ENCODE peak calls at places on chromosome 11, in five cellular contexts. P is IMR-90, E is H1, M is neural progenitor cell, C is astrocyte. I is an unnamed sample.

GRCh38 chr11:1871531-1871930 is 18.6 kb downstream of the LSP1 start:
- DNase-seq in P (no peak), E (no peak), M (peak), C (no peak), I (no peak)

GRCh38 chr11:119056397-119056999 is 507 bp downstream of the HYOU1 start:
- DNase-seq in P (peak), E (peak), M (peak), C (no peak), I (peak)

GRCh38 chr11:12359761-12360160 is 17.6 kb upstream of the PARVA start:
- DNase-seq in P (peak), E (no peak), M (no peak), C (peak), I (no peak)

GRCh38 chr11:91981995-91982394 is 242.6 kb upstream of the FAT3 start:
- DNase-seq in P (peak), E (no peak), M (no peak), C (peak), I (peak)

GRCh38 chr11:7098235-7098832 is 9.5 kb downstream of the RBMXL2 start:
- DNase-seq in P (peak), E (no peak), M (peak), C (peak), I (peak)

GRCh38 chr11:59426361-59427067 is at the start of gene OR5A2:
- DNase-seq in P (no peak), E (peak), M (peak), C (no peak), I (no peak)

GRCh38 chr11:42536961-42537360 is 774.8 kb upstream of the API5 start:
- DNase-seq in P (no peak), E (no peak), M (no peak), C (no peak), I (peak)

GRCh38 chr11:44167047-44167446 is 71.6 kb downstream of the EXT2 start:
- DNase-seq in P (no peak), E (no peak), M (no peak), C (peak), I (no peak)

GRCh38 chr11:103633037-103633788 is 403.2 kb upstream of the DDI1 start:
- DNase-seq in P (peak), E (no peak), M (no peak), C (peak), I (no peak)

GRCh38 chr11:28243596-28243995 is 135.4 kb downstream of the METTL15 start:
- DNase-seq in P (peak), E (no peak), M (no peak), C (no peak), I (no peak)

GRCh38 chr11:36724742-36725387 is 126.8 kb upstream of the RAG2 start:
- DNase-seq in P (no peak), E (no peak), M (no peak), C (no peak), I (no peak)

GRCh38 chr11:117219455-117219854 is 12.4 kb downstream of the PCSK7 start:
- DNase-seq in P (no peak), E (no peak), M (no peak), C (no peak), I (no peak)

GRCh38 chr11:38416141-38416540 is 1818.1 kb upstream of the RAG2 start:
- DNase-seq in P (no peak), E (no peak), M (no peak), C (peak), I (no peak)

DNA sequence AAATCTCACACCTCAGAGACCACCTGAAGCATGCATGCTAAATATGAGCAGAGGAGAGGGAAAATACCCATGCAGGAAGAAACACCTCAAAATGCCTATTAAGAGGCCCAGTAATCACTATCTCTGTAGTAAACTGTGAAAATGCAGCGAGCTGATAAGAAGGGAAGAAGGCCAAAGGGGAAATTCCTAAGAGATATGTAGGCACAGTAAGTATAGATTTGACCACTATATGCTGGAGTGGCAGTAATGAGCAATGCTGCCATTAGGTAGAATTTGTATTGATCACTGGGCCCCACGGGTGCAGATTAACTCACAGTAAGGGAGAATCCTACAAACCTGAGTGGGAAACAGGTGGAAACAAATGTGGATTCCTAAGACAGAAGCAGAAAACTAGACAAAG is 1813.1 kb upstream of the RAG2 start:
- DNase-seq in P (no peak), E (no peak), M (no peak), C (no peak), I (no peak)
- TF ChIP-seq CTCF in P (no peak), E (no peak), M (peak), C (peak), I (peak)

GRCh38 chr11:16148301-16148787 is 208.0 kb downstream of the SOX6 start:
- DNase-seq in P (no peak), E (no peak), M (peak), C (no peak), I (peak)
- H3K4me2 ChIP-seq in P (peak), E (no peak), M (peak), C (peak), I (no peak)

DNA sequence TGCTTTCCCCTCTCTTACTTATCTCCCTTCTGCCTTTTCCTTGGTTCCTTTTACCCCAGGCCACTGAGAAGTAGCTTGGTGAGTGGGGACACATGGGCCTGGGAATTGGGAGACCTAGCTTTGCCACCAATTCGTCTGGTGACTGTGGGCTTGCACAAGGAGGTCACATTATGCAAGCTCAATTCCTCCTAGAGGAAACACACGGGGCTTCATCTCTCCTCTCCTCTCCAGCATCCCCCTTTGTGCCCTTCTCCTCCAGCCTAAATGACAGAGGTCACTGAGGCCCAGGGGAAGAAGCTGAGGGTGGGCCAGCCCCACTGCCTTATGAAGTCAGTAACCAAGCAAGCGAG is 2.2 kb downstream of the CLCF1 start:
- DNase-seq in P (no peak), E (no peak), M (no peak), C (no peak), I (no peak)
- H3K9ac ChIP-seq in P (peak), E (no peak), M (no peak), C (peak), I (no peak)

DNA sequence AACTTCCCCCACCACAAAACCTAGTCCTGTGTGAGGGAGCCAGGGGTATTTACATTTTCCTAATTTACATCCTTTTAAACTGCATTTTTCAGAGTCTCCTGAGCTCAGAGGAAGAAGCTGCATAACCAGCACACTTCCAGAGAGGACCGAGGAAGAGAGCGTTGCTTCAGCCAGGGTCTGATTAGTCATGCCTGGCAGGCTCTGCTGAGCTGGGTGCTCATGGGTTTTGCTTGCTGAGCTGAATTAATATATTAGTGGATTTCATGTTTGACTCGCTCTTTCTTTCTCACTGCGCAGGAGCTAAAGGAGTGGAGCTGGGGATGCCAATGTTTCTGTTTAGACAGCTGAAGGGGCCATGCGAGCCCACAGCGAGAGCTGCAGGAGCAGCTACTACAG is 539.3 kb upstream of the B3GAT1 start:
- DNase-seq in P (peak), E (no peak), M (no peak), C (peak), I (no peak)
- TF ChIP-seq CTCF in P (no peak), E (no peak), M (no peak), C (no peak), I (no peak)

GRCh38 chr11:75615709-75616108 is 53.1 kb downstream of the MAP6 start:
- DNase-seq in P (no peak), E (no peak), M (no peak), C (no peak), I (no peak)
- H3K4me2 ChIP-seq in P (no peak), E (no peak), M (no peak), C (no peak), I (no peak)

GRCh38 chr11:73380321-73380720 is 4.1 kb downstream of the RELT start:
- DNase-seq in P (no peak), E (no peak), M (no peak), C (no peak), I (no peak)
- H3K9ac ChIP-seq in P (no peak), E (no peak), M (no peak), C (no peak), I (no peak)

GRCh38 chr11:124109377-124109776 is 5.9 kb upstream of the VWA5A start:
- DNase-seq in P (no peak), E (no peak), M (no peak), C (no peak), I (no peak)

GRCh38 chr11:124113890-124114289 is 1.4 kb upstream of the VWA5A start:
- DNase-seq in P (peak), E (no peak), M (no peak), C (no peak), I (peak)

GRCh38 chr11:124108158-124108557 is 7.1 kb upstream of the VWA5A start:
- DNase-seq in P (peak), E (no peak), M (peak), C (no peak), I (peak)
- TF ChIP-seq CTCF in P (peak), E (no peak), M (peak), C (peak), I (peak)

GRCh38 chr11:126438272-126438671 is 82.8 kb downstream of the ST3GAL4 start:
- DNase-seq in P (no peak), E (no peak), M (no peak), C (no peak), I (no peak)

GRCh38 chr11:126440792-126441514 is 85.5 kb downstream of the ST3GAL4 start:
- DNase-seq in P (peak), E (peak), M (peak), C (peak), I (peak)

GRCh38 chr11:126442523-126442922 is 87.0 kb downstream of the ST3GAL4 start:
- DNase-seq in P (no peak), E (no peak), M (no peak), C (no peak), I (no peak)

GRCh38 chr11:126438691-126439090 is 83.2 kb downstream of the ST3GAL4 start:
- DNase-seq in P (no peak), E (no peak), M (no peak), C (no peak), I (no peak)

GRCh38 chr11:126440276-126440675 is 84.8 kb downstream of the ST3GAL4 start:
- DNase-seq in P (no peak), E (no peak), M (no peak), C (no peak), I (no peak)
- H3K4me2 ChIP-seq in P (no peak), E (no peak), M (no peak), C (no peak), I (no peak)

DNA sequence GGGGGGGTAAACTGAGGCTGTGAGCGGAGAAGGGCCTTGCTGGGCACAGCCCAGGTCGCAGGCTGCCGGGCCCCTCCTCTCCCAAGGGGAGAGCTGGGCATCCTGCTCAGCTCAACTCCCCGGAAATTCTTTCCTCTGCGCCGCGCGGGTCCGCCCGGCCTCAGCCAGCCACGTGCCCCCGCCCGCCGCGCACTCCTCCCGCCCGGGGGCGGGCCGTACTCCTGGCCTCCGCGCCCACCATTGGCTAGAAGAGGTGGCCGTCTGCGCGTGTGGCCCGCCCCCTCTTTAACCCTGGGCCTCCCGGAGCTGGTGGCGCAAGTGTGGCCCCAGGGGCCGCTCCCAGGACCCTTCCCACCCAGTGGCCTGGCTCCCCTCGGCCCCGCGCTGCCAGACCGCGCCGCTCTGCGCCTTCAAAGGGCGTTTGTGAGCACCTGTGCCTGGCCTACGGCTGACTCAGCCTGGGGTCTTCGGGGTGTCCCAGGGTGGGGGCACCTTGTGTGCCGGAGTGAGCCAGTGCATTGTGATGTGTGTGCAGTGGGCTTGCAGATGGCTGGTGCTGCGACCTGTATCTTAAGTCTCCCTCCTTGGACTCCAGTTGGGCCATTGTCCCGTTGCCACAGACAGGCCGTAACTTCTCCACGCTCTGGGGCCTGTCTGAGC is 2.0 kb downstream of the MRGPRF start:
- DNase-seq in P (peak), E (peak), M (peak), C (peak), I (peak)
- H3K9ac ChIP-seq in P (peak), E (no peak), M (no peak), C (peak), I (no peak)

DNA sequence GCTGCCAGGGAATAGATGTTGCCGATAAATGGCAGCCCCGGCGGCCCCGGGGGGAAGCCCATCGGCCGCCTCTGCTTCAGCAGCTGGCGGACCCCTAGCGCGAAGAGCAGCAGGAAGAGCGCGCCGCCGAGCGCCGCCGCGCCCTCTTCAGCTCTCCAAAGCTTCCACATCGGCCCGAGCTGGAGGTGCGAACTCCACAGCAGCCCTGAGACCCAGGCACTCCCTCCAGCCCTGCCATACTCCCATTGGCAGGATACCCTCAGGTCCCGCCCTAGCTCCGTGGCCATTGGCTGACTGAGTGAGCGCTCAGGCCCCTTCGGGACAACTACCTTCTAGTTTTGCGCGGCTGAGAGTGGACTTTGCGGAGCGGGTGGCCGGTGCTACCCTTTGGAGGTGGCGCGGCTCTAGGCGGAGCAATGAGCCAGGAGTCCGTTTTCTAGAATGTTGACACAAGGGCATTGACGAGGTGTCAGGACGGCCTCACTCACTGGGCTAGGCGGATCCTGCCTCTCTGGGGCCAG is at the start of gene CYP2R1:
- DNase-seq in P (peak), E (peak), M (peak), C (peak), I (peak)
- TF ChIP-seq CTCF in P (no peak), E (no peak), M (no peak), C (no peak), I (no peak)